ENCODE peak calls at places on chromosomes 3 and 15, in five cellular contexts. D is lower lobe of right lung, Q is IMR-90, U is left ventricle myocardium inferior, G is adrenal gland. I is an unnamed sample.

GRCh38 chr15:94524565-94524964 is 293.2 kb downstream of the MCTP2 start:
- DNase-seq in D (no peak), Q (no peak), U (no peak), G (no peak), I (no peak)

GRCh38 chr3:15291589-15292541 is 40.5 kb downstream of the SH3BP5 start:
- DNase-seq in D (no peak), Q (no peak), U (no peak), G (no peak), I (no peak)

GRCh38 chr15:22941179-22941578 is 39.0 kb downstream of the CYFIP1 start:
- DNase-seq in D (no peak), Q (no peak), U (no peak), G (no peak), I (no peak)

GRCh38 chr3:3200632-3201212 is 21.2 kb upstream of the CRBN start:
- DNase-seq in D (no peak), Q (peak; percentile 62), U (no peak), G (peak; percentile 60), I (peak; percentile 51)

GRCh38 chr15:39077998-39078397 is 502.9 kb upstream of the THBS1 start:
- DNase-seq in D (no peak), Q (no peak), U (no peak), G (no peak), I (no peak)

GRCh38 chr15:20341901-20342605 is 199.5 kb downstream of the GOLGA6L6 start:
- DNase-seq in D (peak; percentile 90), Q (no peak), U (peak; percentile 76), G (peak; percentile 64), I (peak; percentile 9)

GRCh38 chr3:187540847-187541246 is 129.3 kb downstream of the SST start:
- DNase-seq in D (no peak), Q (no peak), U (no peak), G (no peak), I (no peak)

GRCh38 chr15:78034495-78035191 is 42.9 kb downstream of the TBC1D2B start:
- DNase-seq in D (peak; percentile 74), Q (peak; percentile 38), U (no peak), G (no peak), I (no peak)

DNA sequence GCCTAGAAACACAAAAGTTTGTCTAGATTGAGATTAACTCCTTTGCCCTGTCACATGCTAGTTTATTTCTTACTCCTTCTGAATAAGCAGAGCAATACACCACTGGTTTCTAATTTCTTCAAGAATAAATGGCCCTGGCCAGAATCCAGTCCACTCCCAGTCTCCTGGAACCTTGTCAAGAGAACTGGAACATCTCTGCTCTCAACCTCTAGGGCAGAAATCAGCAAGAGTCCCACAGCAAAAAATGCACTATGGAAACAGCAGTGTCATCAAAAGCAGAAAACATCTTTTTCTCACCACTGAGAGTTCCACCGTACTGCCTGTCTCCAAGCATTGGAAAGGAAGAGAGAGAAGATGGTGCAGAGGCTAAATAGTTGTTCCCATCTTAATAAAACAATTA is 35.9 kb upstream of the PPP2R3A start:
- DNase-seq in D (no peak), Q (peak; percentile 46), U (peak; percentile 40), G (peak; percentile 54), I (peak; percentile 52)
- H3K27ac ChIP-seq in D (no peak overlapping the region), Q (no peak overlapping the region), U (peak overlapping the region; percentile 53), G (no peak overlapping the region), I (no peak overlapping the region)

GRCh38 chr3:69122398-69122797 is at the start of gene LMOD3:
- DNase-seq in D (no peak), Q (no peak), U (no peak), G (no peak), I (no peak)
- H3K4me3 ChIP-seq in D (no peak within 1 kb of the TSS), Q (no peak within 1 kb of the TSS), U (peak within 1 kb of the TSS; percentile 65), G (no peak within 1 kb of the TSS), I (no peak within 1 kb of the TSS)

GRCh38 chr15:91975241-91975978 is 121.9 kb downstream of the SLCO3A1 start:
- DNase-seq in D (no peak), Q (no peak), U (no peak), G (no peak), I (no peak)
- H3K27me3 ChIP-seq in D (no peaks in the 10 kb centered on the region), Q (no peaks in the 10 kb centered on the region), U (no peaks in the 10 kb centered on the region), G (no peaks in the 10 kb centered on the region), I (no peaks in the 10 kb centered on the region)

GRCh38 chr15:90659481-90659880 is 57.7 kb upstream of the BLM start:
- DNase-seq in D (no peak), Q (no peak), U (no peak), G (no peak), I (no peak)
- H3K27ac ChIP-seq in D (no peak overlapping the region), Q (no peak overlapping the region), U (no peak overlapping the region), G (no peak overlapping the region), I (no peak overlapping the region)